ENCODE peak calls at places on chromosomes 3 and 15, in five cellular contexts. S, Y, X, A and I are unnamed samples.

GRCh38 chr3:180403156-180403555 is 198.8 kb upstream of the TTC14 start:
- DNase-seq in S (no peak), Y (no peak), X (no peak), A (no peak), I (no peak)

GRCh38 chr3:171187706-171188290 is 161.3 kb upstream of the SLC2A2 start:
- DNase-seq in A (no peak), X (no peak), Y (peak; percentile 15), S (no peak), I (no peak)

GRCh38 chr3:152323834-152324233 is 55.1 kb downstream of the MBNL1 start:
- DNase-seq in Y (no peak), A (no peak), X (no peak), S (no peak), I (no peak)

GRCh38 chr15:89117790-89118189 is 29.5 kb downstream of the ABHD2 start:
- DNase-seq in S (no peak), A (no peak), X (no peak), Y (no peak), I (no peak)

GRCh38 chr3:132417695-132418520 is 606 bp downstream of the DNAJC13 start:
- DNase-seq in S (peak; percentile 17), A (peak; percentile 66), X (peak; percentile 43), Y (peak; percentile 35), I (peak; percentile 7)

GRCh38 chr15:43958894-43959330 is 132.1 kb downstream of the WDR76 start:
- DNase-seq in X (no peak), Y (no peak), A (no peak), S (no peak), I (no peak)

GRCh38 chr3:36461588-36461987 is 81.3 kb downstream of the STAC start:
- DNase-seq in S (no peak), A (no peak), Y (no peak), X (no peak), I (no peak)

GRCh38 chr3:163605915-163606314 is 1472.4 kb downstream of the SI start:
- DNase-seq in S (no peak), Y (no peak), X (no peak), A (no peak), I (no peak)

GRCh38 chr3:125075738-125076137 is 19.9 kb upstream of the HEG1 start:
- DNase-seq in X (no peak), Y (no peak), A (no peak), S (no peak), I (no peak)

GRCh38 chr15:71296032-71296686 is 180.9 kb downstream of the THSD4 start:
- DNase-seq in X (no peak), S (no peak), Y (no peak), A (no peak), I (no peak)

GRCh38 chr15:75720787-75721461 is 8.3 kb upstream of the CSPG4 start:
- DNase-seq in Y (no peak), S (no peak), A (peak; percentile 84), X (no peak), I (no peak)
- TF ChIP-seq CTCF in Y (peak; percentile 37), S (peak; percentile 45), A (no peak), X (peak; percentile 48), I (no peak)

GRCh38 chr3:27666708-27667107 is 55.4 kb downstream of the EOMES start:
- DNase-seq in S (peak; percentile 16), Y (peak; percentile 47), A (no peak), X (peak; percentile 56), I (no peak)
- H3K27ac ChIP-seq in S (no peak overlapping the region), Y (no peak overlapping the region), A (peak overlapping the region; percentile 12), X (no peak overlapping the region), I (no peak overlapping the region)

DNA sequence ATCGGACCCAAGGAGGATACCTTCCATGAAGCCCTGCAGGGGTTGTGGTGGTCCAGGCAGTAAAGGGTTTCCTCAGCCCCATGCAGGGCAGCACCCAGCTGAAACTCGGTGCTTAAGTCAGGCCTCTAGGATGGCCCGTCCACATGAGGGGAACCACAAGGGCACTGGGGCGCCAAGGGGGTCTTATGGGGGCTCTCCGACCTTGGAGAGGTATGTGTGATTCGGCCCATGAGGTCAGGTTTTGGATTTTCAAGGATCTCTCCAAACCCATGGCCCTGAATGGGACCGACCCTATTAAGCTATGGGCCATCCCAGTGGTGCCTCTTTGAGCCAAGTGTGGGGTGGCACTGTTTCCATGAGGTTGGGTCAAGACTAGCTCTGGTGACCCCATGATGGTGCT is 233.3 kb downstream of the SNRPN start:
- DNase-seq in X (no peak), S (no peak), Y (no peak), A (no peak), I (no peak)
- H3K9me3 ChIP-seq in X (peaks cover 50% of the 10 kb centered on the region), S (no peaks in the 10 kb centered on the region), Y (no peaks in the 10 kb centered on the region), A (no peaks in the 10 kb centered on the region), I (peaks cover 8% of the 10 kb centered on the region)

DNA sequence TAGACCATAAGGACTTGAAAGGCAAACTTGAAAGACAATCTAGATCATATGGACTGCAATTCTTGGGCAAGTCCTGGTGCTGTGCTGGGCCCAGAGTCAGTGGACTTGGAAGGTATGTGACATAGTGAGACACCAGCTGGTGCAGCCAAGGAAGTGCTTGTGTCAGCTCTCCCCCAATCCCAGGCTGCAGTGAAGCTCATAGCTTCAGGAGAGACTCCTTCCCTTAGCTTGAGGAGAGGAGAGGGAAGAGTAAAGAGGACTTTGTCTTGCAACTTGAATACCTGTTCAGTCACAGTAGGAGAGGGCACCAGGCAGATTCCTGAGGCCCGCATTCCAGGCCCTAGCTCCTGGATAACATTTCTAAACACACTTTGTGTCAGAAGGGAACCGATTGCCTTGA is 127.4 kb upstream of the ZPLD1 start:
- DNase-seq in Y (no peak), X (no peak), A (no peak), S (no peak), I (no peak)
- TF ChIP-seq CTCF in Y (no peak), X (no peak), A (no peak), S (no peak), I (no peak)

GRCh38 chr3:39261726-39262125 is 18.1 kb downstream of the CX3CR1 start:
- DNase-seq in X (no peak), Y (no peak), A (no peak), S (no peak), I (no peak)
- H3K27ac ChIP-seq in X (no peak overlapping the region), Y (no peak overlapping the region), A (no peak overlapping the region), S (no peak overlapping the region), I (no peak overlapping the region)

DNA sequence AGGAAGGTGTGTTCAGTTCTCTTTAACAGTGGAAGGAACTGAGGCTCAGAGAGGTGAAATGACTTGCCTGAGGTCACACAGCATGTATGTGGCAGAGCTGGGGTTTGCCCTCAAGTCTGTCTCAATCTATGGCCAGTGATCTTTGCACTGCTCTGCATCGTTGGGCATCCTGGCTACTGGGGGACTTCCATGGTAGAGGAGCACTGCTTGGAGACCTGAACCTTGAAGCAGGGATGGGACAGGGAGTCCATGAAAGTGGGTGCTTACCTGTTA is 2.0 kb downstream of the CORO2B start:
- DNase-seq in Y (no peak), S (no peak), X (no peak), A (no peak), I (no peak)
- H3K9me3 ChIP-seq in Y (no peaks in the 10 kb centered on the region), S (no peaks in the 10 kb centered on the region), X (no peaks in the 10 kb centered on the region), A (no peaks in the 10 kb centered on the region), I (no peaks in the 10 kb centered on the region)

DNA sequence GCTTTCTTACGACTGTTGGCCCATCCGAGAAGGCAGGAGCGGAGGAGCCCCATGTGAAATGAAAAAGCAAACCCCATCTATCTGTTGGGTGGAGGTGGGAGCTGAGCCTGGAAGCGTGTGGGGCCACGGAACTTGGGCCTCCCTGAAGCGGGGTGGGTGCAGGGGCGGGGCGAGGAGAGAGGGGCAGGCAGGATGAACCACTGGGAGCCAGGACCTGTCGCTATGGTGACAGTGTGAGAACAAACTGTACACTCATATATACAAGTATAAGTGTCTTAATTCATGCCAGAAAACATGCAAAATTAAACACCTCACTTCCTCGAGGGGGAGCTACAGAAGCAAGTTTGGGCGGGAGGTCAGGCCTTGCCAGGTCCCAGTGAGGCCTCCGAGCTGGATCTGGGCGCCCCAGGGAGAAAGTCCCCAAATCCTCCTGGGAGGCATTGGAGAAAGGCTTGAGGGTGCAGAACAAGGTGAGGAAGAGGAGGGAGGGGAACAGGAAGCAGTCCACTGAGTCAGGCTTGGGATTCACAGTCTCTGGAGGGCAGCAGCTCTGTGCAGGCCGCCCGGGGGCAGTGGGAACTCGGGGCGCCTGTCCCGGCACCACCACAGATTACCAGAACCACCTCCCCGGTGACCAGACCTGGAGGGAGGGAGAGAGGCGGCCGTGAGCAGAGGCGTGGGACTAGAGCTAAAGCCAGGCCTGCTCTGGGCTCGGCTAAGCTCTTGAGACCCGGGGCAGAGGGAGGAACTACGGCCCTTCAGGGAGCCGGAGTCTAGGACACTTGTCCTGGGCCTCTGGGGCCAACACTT is 34.8 kb downstream of the RBPMS2 start:
- DNase-seq in Y (peak; percentile 67), S (no peak), X (peak; percentile 83), A (no peak), I (no peak)
- TF ChIP-seq CTCF in Y (peak; percentile 46), S (peak; percentile 36), X (peak; percentile 45), A (no peak), I (no peak)